ENCODE peak calls at places on chromosome 6, in five cellular contexts. One of them, this sample, is unnamed.

GRCh38 chr6:36590237-36590636 is 3.9 kb upstream of the SRSF3 start:
- DNase-seq in neuronal stem cell: no peak
- DNase-seq in H1: no peak
- DNase-seq in H9: no peak
- DNase-seq in trophoblast cell: peak
- DNase-seq in this sample: peak

GRCh38 chr6:36350681-36351091 is 14.0 kb upstream of the BNIP5 start:
- DNase-seq in trophoblast cell: peak
- DNase-seq in neuronal stem cell: no peak
- DNase-seq in H9: no peak
- DNase-seq in H1: no peak
- DNase-seq in this sample: peak

GRCh38 chr6:45667766-45668165 is 290.0 kb upstream of the SUPT3H start:
- DNase-seq in trophoblast cell: no peak
- DNase-seq in H9: no peak
- DNase-seq in H1: no peak
- DNase-seq in neuronal stem cell: no peak
- DNase-seq in this sample: no peak

GRCh38 chr6:38413097-38413800 is 226.5 kb downstream of the BTBD9 start:
- DNase-seq in H1: no peak
- DNase-seq in neuronal stem cell: no peak
- DNase-seq in H9: no peak
- DNase-seq in trophoblast cell: no peak
- DNase-seq in this sample: no peak

GRCh38 chr6:84979541-84979940 is 215.1 kb upstream of the TBX18 start:
- DNase-seq in neuronal stem cell: no peak
- DNase-seq in trophoblast cell: no peak
- DNase-seq in H1: no peak
- DNase-seq in H9: no peak
- DNase-seq in this sample: no peak

GRCh38 chr6:167570460-167571400 is 245.8 kb downstream of the TTLL2 start:
- DNase-seq in H1: no peak
- DNase-seq in H9: no peak
- DNase-seq in trophoblast cell: no peak
- DNase-seq in neuronal stem cell: no peak
- DNase-seq in this sample: no peak

GRCh38 chr6:145034664-145035063 is 700.7 kb downstream of the EPM2A start:
- DNase-seq in trophoblast cell: no peak
- DNase-seq in neuronal stem cell: no peak
- DNase-seq in H9: no peak
- DNase-seq in H1: no peak
- DNase-seq in this sample: peak

GRCh38 chr6:111920581-111920980 is 47.3 kb upstream of the FYN start:
- DNase-seq in neuronal stem cell: no peak
- DNase-seq in H1: no peak
- DNase-seq in trophoblast cell: no peak
- DNase-seq in H9: no peak
- DNase-seq in this sample: no peak

GRCh38 chr6:159360306-159360705 is 191.1 kb downstream of the FNDC1 start:
- DNase-seq in H1: no peak
- DNase-seq in H9: no peak
- DNase-seq in neuronal stem cell: no peak
- DNase-seq in trophoblast cell: no peak
- DNase-seq in this sample: no peak

GRCh38 chr6:45415315-45415714 is 37.6 kb upstream of the SUPT3H start:
- DNase-seq in trophoblast cell: no peak
- DNase-seq in H1: no peak
- DNase-seq in neuronal stem cell: no peak
- DNase-seq in H9: no peak
- DNase-seq in this sample: no peak

GRCh38 chr6:39143238-39143930 is 28.4 kb upstream of the SAYSD1 start:
- DNase-seq in H1: no peak
- DNase-seq in H9: no peak
- DNase-seq in trophoblast cell: peak
- DNase-seq in neuronal stem cell: no peak
- DNase-seq in this sample: no peak

GRCh38 chr6:24689964-24690363 is 23.1 kb downstream of the ACOT13 start:
- DNase-seq in H9: no peak
- DNase-seq in H1: no peak
- DNase-seq in neuronal stem cell: no peak
- DNase-seq in trophoblast cell: no peak
- DNase-seq in this sample: no peak

GRCh38 chr6:168865-169455 is 123.3 kb upstream of the DUSP22 start:
- DNase-seq in H9: no peak
- DNase-seq in trophoblast cell: peak
- DNase-seq in neuronal stem cell: peak
- DNase-seq in H1: no peak
- DNase-seq in this sample: peak

GRCh38 chr6:108113557-108114519 is 39.3 kb upstream of the OSTM1 start:
- DNase-seq in trophoblast cell: peak
- DNase-seq in H9: peak
- DNase-seq in H1: no peak
- DNase-seq in neuronal stem cell: peak
- DNase-seq in this sample: peak

DNA sequence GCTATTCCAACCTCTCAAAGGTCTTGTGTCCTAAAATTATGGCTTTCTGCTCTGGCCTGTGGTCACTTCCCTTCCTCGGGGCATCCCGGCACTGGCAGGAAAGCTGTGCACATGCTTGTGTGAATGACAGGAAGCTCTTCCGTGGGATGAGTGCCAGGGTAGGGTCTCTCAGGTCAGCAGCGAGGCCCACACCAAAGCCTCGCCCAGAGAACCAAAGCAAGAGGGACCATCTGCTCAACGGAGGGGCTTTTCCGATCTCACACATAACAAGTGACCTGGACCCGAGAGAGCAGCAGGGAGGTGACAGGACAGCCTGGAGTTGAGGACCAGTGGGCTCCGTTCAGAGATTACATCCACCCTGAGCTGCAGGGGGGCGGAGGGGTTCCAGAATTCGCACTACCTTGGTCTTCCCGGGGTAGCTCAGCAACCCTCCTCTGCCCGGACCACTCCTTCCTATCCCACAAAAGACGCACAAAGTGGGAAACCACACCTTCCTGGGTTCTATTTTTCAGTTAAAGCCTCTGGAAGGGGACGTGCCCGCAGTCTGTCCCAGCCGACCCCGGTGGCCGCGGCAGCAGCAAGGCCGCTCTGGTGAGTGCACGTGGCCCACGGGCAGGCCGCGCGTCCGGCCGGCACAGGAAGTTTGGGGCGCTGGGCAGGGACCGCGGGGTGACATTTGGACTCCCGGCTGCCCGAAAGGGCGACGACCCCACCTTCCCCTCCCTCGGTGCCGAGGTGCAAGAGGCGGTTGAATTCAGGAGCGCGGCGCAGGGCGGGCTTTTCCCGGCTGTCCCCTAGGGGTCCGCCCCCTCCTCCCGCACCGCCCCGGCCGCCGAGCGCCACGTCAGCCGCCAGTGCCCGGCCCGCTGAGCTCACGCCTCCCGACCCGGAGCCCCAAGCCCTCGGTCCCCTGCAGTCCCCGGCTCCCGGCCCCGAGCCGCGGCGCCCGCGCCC is 988 bp downstream of the TXNDC5 start:
- DNase-seq in trophoblast cell: peak
- DNase-seq in H1: no peak
- DNase-seq in neuronal stem cell: peak
- DNase-seq in H9: peak
- DNase-seq in this sample: peak
- H2BK12ac ChIP-seq in trophoblast cell: peak
- H2BK12ac ChIP-seq in H1: no peak
- H2BK12ac ChIP-seq in neuronal stem cell: no peak
- H2BK12ac ChIP-seq in H9: no peak
- H2BK12ac ChIP-seq in this sample: peak

DNA sequence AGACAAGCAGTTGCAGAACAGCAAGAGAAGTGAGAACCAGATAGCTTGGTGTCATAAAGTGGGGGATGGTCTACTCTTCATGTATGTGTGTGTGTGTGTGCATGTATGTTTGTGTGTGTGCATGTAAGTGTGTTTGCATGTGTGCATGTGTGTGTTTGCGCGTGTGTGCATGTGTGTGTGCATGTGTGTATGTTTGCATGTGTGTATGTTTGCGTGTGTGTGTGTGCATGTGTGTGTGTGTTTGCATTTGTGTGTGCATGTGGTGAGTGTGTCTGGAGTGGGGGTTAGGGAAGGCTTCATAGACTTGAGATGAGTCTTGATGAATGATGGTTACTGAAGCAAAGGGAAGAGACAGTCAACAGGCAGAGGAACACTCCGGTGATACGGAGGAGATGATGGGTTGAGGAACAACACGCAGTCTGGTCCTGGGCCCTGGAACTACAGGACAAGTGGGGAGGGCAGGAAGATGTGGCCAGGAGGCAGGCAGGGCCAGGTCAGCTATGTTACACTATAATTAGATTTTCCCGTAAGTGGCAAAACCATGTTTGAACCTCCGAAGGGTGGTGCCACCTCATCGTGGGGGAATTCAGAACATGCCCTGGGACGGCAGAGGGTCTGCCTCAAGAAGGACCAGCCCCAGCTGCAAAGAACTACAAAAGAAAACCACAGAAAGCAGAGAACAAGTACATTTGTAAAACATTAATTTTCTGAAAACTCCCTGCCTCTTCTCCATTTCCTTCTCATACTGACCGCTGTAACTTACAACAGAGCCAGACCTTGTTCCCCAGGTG is 38.7 kb upstream of the PDE10A start:
- DNase-seq in trophoblast cell: no peak
- DNase-seq in neuronal stem cell: no peak
- DNase-seq in H9: no peak
- DNase-seq in H1: no peak
- DNase-seq in this sample: no peak
- H3K14ac ChIP-seq in trophoblast cell: peak
- H3K14ac ChIP-seq in neuronal stem cell: no peak
- H3K14ac ChIP-seq in H9: no peak
- H3K14ac ChIP-seq in H1: no peak
- H3K14ac ChIP-seq in this sample: no peak

GRCh38 chr6:90231308-90231707 is 65.3 kb downstream of the BACH2 start:
- DNase-seq in trophoblast cell: no peak
- DNase-seq in H9: no peak
- DNase-seq in neuronal stem cell: no peak
- DNase-seq in H1: no peak
- DNase-seq in this sample: no peak

GRCh38 chr6:90226257-90226656 is 70.4 kb downstream of the BACH2 start:
- DNase-seq in trophoblast cell: no peak
- DNase-seq in H9: no peak
- DNase-seq in H1: no peak
- DNase-seq in neuronal stem cell: no peak
- DNase-seq in this sample: peak

GRCh38 chr6:90230547-90231240 is 65.9 kb downstream of the BACH2 start:
- DNase-seq in H9: no peak
- DNase-seq in neuronal stem cell: no peak
- DNase-seq in H1: no peak
- DNase-seq in trophoblast cell: no peak
- DNase-seq in this sample: no peak

GRCh38 chr6:90227165-90227564 is 69.5 kb downstream of the BACH2 start:
- DNase-seq in trophoblast cell: no peak
- DNase-seq in H1: no peak
- DNase-seq in H9: no peak
- DNase-seq in neuronal stem cell: peak
- DNase-seq in this sample: no peak

DNA sequence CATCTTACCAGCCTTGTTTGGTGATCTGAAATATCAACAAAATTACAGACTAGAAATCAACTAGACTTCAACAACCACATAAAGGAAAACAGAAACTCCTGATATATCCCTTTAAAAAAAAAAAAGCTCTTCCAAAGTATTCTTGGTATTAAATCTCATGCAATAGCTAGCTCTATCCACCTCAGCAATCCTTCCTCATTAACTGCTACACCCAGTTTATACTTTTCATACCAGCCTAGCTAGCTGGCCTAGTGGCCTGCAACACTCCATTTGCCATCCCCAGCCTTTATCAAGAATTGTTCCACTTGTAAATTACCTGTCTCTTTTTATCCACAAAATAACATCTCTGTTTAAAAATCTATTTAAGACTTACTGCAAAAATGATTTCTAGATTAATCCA is 69.0 kb downstream of the BACH2 start:
- DNase-seq in neuronal stem cell: no peak
- DNase-seq in H9: no peak
- DNase-seq in H1: no peak
- DNase-seq in trophoblast cell: no peak
- DNase-seq in this sample: no peak
- H2BK120ac ChIP-seq in neuronal stem cell: no peak
- H2BK120ac ChIP-seq in H9: no peak
- H2BK120ac ChIP-seq in H1: no peak
- H2BK120ac ChIP-seq in trophoblast cell: no peak
- H2BK120ac ChIP-seq in this sample: no peak

GRCh38 chr6:55898342-55898741 is 23.0 kb upstream of the BMP5 start:
- DNase-seq in H1: no peak
- DNase-seq in H9: no peak
- DNase-seq in neuronal stem cell: no peak
- DNase-seq in trophoblast cell: peak
- DNase-seq in this sample: peak
- H2BK12ac ChIP-seq in H1: no peak
- H2BK12ac ChIP-seq in H9: no peak
- H2BK12ac ChIP-seq in neuronal stem cell: no peak
- H2BK12ac ChIP-seq in trophoblast cell: no peak
- H2BK12ac ChIP-seq in this sample: no peak

GRCh38 chr6:42933195-42933594 is 3.9 kb downstream of the CNPY3 start:
- DNase-seq in neuronal stem cell: no peak
- DNase-seq in H1: no peak
- DNase-seq in H9: no peak
- DNase-seq in trophoblast cell: no peak
- DNase-seq in this sample: no peak

GRCh38 chr6:42929088-42929927 is at the start of gene CNPY3:
- DNase-seq in H1: peak
- DNase-seq in neuronal stem cell: peak
- DNase-seq in trophoblast cell: peak
- DNase-seq in H9: peak
- DNase-seq in this sample: peak

GRCh38 chr6:42928748-42929087 is 562 bp upstream of the CNPY3 start:
- DNase-seq in trophoblast cell: no peak
- DNase-seq in neuronal stem cell: no peak
- DNase-seq in H9: no peak
- DNase-seq in H1: no peak
- DNase-seq in this sample: no peak

GRCh38 chr6:42932412-42932811 is 3.1 kb downstream of the CNPY3 start:
- DNase-seq in trophoblast cell: no peak
- DNase-seq in neuronal stem cell: no peak
- DNase-seq in H1: no peak
- DNase-seq in H9: no peak
- DNase-seq in this sample: no peak

GRCh38 chr6:42929928-42930360 is 664 bp downstream of the CNPY3 start:
- DNase-seq in H9: no peak
- DNase-seq in neuronal stem cell: no peak
- DNase-seq in trophoblast cell: peak
- DNase-seq in H1: no peak
- DNase-seq in this sample: peak
- H3K14ac ChIP-seq in H9: peak
- H3K14ac ChIP-seq in neuronal stem cell: no peak
- H3K14ac ChIP-seq in trophoblast cell: peak
- H3K14ac ChIP-seq in H1: no peak
- H3K14ac ChIP-seq in this sample: no peak

GRCh38 chr6:135673671-135674309 is 176.2 kb upstream of the AHI1 start:
- DNase-seq in H9: no peak
- DNase-seq in H1: no peak
- DNase-seq in trophoblast cell: no peak
- DNase-seq in neuronal stem cell: no peak
- DNase-seq in this sample: no peak
- H2BK120ac ChIP-seq in H9: no peak
- H2BK120ac ChIP-seq in H1: no peak
- H2BK120ac ChIP-seq in trophoblast cell: no peak
- H2BK120ac ChIP-seq in neuronal stem cell: no peak
- H2BK120ac ChIP-seq in this sample: no peak

This sample was measured in mesenchymal stem cell.